ENCODE peak calls at places on chromosome X, in six cellular contexts. One of them, this sample, is unnamed.
A peak's percentile ranks its signal among the peaks of the same experiment; 100 is the strongest.

GRCh38 chrX:138128025-138128671 is 562.2 kb downstream of the ZIC3 start:
- DNase-seq in trophoblast cell: peak; percentile 1
- DNase-seq in H1: peak; percentile 46
- DNase-seq in neuronal stem cell: peak; percentile 38
- DNase-seq in mesenchymal stem cell: peak; percentile 0
- DNase-seq in IMR-90: peak; percentile 11
- DNase-seq in this sample: peak; percentile 58

GRCh38 chrX:2426289-2426882 is 74.4 kb downstream of the DHRSX start:
- DNase-seq in IMR-90: no peak
- DNase-seq in trophoblast cell: no peak
- DNase-seq in neuronal stem cell: no peak
- DNase-seq in H1: no peak
- DNase-seq in mesenchymal stem cell: no peak
- DNase-seq in this sample: no peak

GRCh38 chrX:133600536-133600935 is 185.2 kb upstream of the GPC4 start:
- DNase-seq in neuronal stem cell: no peak
- DNase-seq in IMR-90: no peak
- DNase-seq in trophoblast cell: no peak
- DNase-seq in mesenchymal stem cell: no peak
- DNase-seq in H1: no peak
- DNase-seq in this sample: no peak

GRCh38 chrX:131626681-131627296 is 82.9 kb downstream of the OR13H1 start:
- DNase-seq in H1: no peak
- DNase-seq in neuronal stem cell: no peak
- DNase-seq in IMR-90: no peak
- DNase-seq in mesenchymal stem cell: peak; percentile 35
- DNase-seq in trophoblast cell: no peak
- DNase-seq in this sample: peak; percentile 14

GRCh38 chrX:153583433-153583832 is 15.5 kb downstream of the CCNQ start:
- DNase-seq in neuronal stem cell: no peak
- DNase-seq in mesenchymal stem cell: no peak
- DNase-seq in trophoblast cell: no peak
- DNase-seq in H1: no peak
- DNase-seq in IMR-90: no peak
- DNase-seq in this sample: no peak

GRCh38 chrX:68917799-68918198 is 89.0 kb downstream of the EFNB1 start:
- DNase-seq in trophoblast cell: no peak
- DNase-seq in H1: no peak
- DNase-seq in IMR-90: no peak
- DNase-seq in mesenchymal stem cell: no peak
- DNase-seq in neuronal stem cell: peak; percentile 26
- DNase-seq in this sample: peak; percentile 28

GRCh38 chrX:110847334-110847733 is 51.7 kb upstream of the CHRDL1 start:
- DNase-seq in neuronal stem cell: peak; percentile 61
- DNase-seq in IMR-90: peak; percentile 63
- DNase-seq in trophoblast cell: no peak
- DNase-seq in mesenchymal stem cell: peak; percentile 61
- DNase-seq in H1: no peak
- DNase-seq in this sample: peak; percentile 54

GRCh38 chrX:41526925-41527324 is 79.8 kb downstream of the NYX start:
- DNase-seq in IMR-90: peak; percentile 65
- DNase-seq in trophoblast cell: no peak
- DNase-seq in neuronal stem cell: no peak
- DNase-seq in mesenchymal stem cell: peak; percentile 40
- DNase-seq in H1: no peak
- DNase-seq in this sample: no peak

GRCh38 chrX:14916017-14916674 is 42.9 kb downstream of the MOSPD2 start:
- DNase-seq in IMR-90: peak; percentile 81
- DNase-seq in neuronal stem cell: no peak
- DNase-seq in mesenchymal stem cell: peak; percentile 22
- DNase-seq in H1: no peak
- DNase-seq in trophoblast cell: no peak
- DNase-seq in this sample: no peak

GRCh38 chrX:134883134-134883700 is 107.6 kb upstream of the SMIM10 start:
- DNase-seq in mesenchymal stem cell: peak; percentile 30
- DNase-seq in trophoblast cell: no peak
- DNase-seq in H1: no peak
- DNase-seq in IMR-90: no peak
- DNase-seq in neuronal stem cell: no peak
- DNase-seq in this sample: no peak

GRCh38 chrX:154355094-154355775 is 19.2 kb downstream of the FLNA start:
- DNase-seq in neuronal stem cell: no peak
- DNase-seq in H1: no peak
- DNase-seq in IMR-90: no peak
- DNase-seq in mesenchymal stem cell: no peak
- DNase-seq in trophoblast cell: no peak
- DNase-seq in this sample: no peak

GRCh38 chrX:13778916-13779315 is 38.0 kb downstream of the GPM6B start:
- DNase-seq in mesenchymal stem cell: no peak
- DNase-seq in neuronal stem cell: no peak
- DNase-seq in IMR-90: peak; percentile 74
- DNase-seq in H1: no peak
- DNase-seq in trophoblast cell: no peak
- DNase-seq in this sample: peak; percentile 73

GRCh38 chrX:74420194-74421035 is 878 bp upstream of the SLC16A2 start:
- DNase-seq in mesenchymal stem cell: peak; percentile 57
- DNase-seq in H1: peak; percentile 68
- DNase-seq in trophoblast cell: peak; percentile 44
- DNase-seq in IMR-90: peak; percentile 48
- DNase-seq in neuronal stem cell: peak; percentile 48
- DNase-seq in this sample: peak; percentile 85

GRCh38 chrX:135931644-135932487 is 38.4 kb downstream of the SAGE1 start:
- DNase-seq in H1: peak; percentile 64
- DNase-seq in neuronal stem cell: peak; percentile 6
- DNase-seq in mesenchymal stem cell: peak; percentile 26
- DNase-seq in trophoblast cell: no peak
- DNase-seq in IMR-90: peak; percentile 24
- DNase-seq in this sample: peak; percentile 47

GRCh38 chrX:1421433-1422134 is 29.7 kb upstream of the SLC25A6 start:
- DNase-seq in neuronal stem cell: no peak
- DNase-seq in trophoblast cell: no peak
- DNase-seq in IMR-90: no peak
- DNase-seq in H1: no peak
- DNase-seq in mesenchymal stem cell: no peak
- DNase-seq in this sample: no peak

GRCh38 chrX:150084474-150085229 is 146.4 kb upstream of the EOLA2 start:
- DNase-seq in IMR-90: peak; percentile 77
- DNase-seq in H1: no peak
- DNase-seq in mesenchymal stem cell: no peak
- DNase-seq in trophoblast cell: no peak
- DNase-seq in neuronal stem cell: no peak
- DNase-seq in this sample: no peak

GRCh38 chrX:28649541-28649940 is 62.3 kb downstream of the IL1RAPL1 start:
- DNase-seq in mesenchymal stem cell: no peak
- DNase-seq in IMR-90: peak; percentile 30
- DNase-seq in H1: no peak
- DNase-seq in trophoblast cell: no peak
- DNase-seq in neuronal stem cell: no peak
- DNase-seq in this sample: no peak

GRCh38 chrX:3939967-3940610 is 226.6 kb upstream of the PRKX start:
- DNase-seq in IMR-90: peak; percentile 20
- DNase-seq in neuronal stem cell: no peak
- DNase-seq in trophoblast cell: peak; percentile 0
- DNase-seq in mesenchymal stem cell: peak; percentile 13
- DNase-seq in H1: no peak
- DNase-seq in this sample: peak; percentile 25

GRCh38 chrX:12946406-12946805 is 28.5 kb upstream of the TMSB4X start:
- DNase-seq in trophoblast cell: no peak
- DNase-seq in mesenchymal stem cell: peak; percentile 13
- DNase-seq in H1: no peak
- DNase-seq in IMR-90: no peak
- DNase-seq in neuronal stem cell: no peak
- DNase-seq in this sample: peak; percentile 59

GRCh38 chrX:73182502-73183114 is 32.0 kb downstream of the NAP1L2 start:
- DNase-seq in neuronal stem cell: no peak
- DNase-seq in mesenchymal stem cell: no peak
- DNase-seq in trophoblast cell: no peak
- DNase-seq in IMR-90: no peak
- DNase-seq in H1: no peak
- DNase-seq in this sample: peak; percentile 0

GRCh38 chrX:123960956-123961267 is 594 bp upstream of the STAG2 start:
- DNase-seq in mesenchymal stem cell: no peak
- DNase-seq in IMR-90: no peak
- DNase-seq in trophoblast cell: no peak
- DNase-seq in H1: no peak
- DNase-seq in neuronal stem cell: no peak
- DNase-seq in this sample: no peak
- H3K4ac ChIP-seq in mesenchymal stem cell: peak overlapping the region; percentile 87
- H3K4ac ChIP-seq in IMR-90: peak overlapping the region; percentile 93
- H3K4ac ChIP-seq in trophoblast cell: peak overlapping the region; percentile 99
- H3K4ac ChIP-seq in H1: peak overlapping the region; percentile 65
- H3K4ac ChIP-seq in neuronal stem cell: no peak overlapping the region
- H3K4ac ChIP-seq in this sample: peak overlapping the region; percentile 95

DNA sequence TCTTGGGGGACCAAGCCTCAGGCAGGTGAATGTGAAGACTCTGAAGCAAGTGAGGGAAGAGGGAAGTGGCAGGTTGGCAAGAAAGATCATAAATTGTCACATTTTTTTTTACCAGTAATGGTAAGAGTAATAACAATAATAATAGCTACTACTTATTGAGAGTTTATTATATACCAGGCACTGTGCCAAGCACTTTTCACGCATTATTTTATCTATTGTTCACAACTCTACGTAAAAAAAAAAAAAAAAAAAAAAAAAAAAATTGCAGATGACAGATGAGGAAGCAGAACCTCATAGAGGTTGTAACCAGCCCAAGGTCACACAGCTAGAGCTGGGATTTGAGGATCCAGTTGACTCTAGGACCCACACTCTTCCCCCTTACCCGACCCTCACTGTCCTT is 40.9 kb downstream of the TSC22D3 start:
- DNase-seq in mesenchymal stem cell: no peak
- DNase-seq in trophoblast cell: no peak
- DNase-seq in IMR-90: no peak
- DNase-seq in H1: no peak
- DNase-seq in neuronal stem cell: no peak
- DNase-seq in this sample: no peak
- H3K4me1 ChIP-seq in mesenchymal stem cell: peaks cover 8% of the 10 kb centered on the region
- H3K4me1 ChIP-seq in trophoblast cell: no peaks in the 10 kb centered on the region
- H3K4me1 ChIP-seq in IMR-90: peaks cover 5% of the 10 kb centered on the region
- H3K4me1 ChIP-seq in H1: no peaks in the 10 kb centered on the region
- H3K4me1 ChIP-seq in neuronal stem cell: peaks cover 9% of the 10 kb centered on the region
- H3K4me1 ChIP-seq in this sample: peaks cover 11% of the 10 kb centered on the region

DNA sequence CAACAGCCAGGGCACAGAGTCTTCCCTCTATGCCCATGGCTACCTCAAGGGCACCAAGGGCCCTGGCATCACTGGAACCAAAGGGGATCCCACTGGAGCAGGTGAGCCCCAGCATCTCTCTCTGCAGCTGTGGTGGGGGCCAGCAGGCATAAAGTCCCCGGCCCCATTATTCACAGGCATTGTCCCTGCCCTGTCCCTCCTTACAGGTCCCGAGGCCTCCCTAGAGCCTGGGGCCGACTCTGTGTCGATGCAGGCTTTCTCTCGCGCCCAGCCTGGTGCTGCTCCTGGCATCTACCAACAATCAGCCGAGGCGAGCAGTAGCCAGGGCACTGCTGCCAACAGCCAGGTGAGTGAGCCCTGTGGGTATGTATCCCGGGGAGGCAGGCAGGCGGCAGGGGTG is 12.3 kb upstream of the UBA1 start:
- DNase-seq in H1: no peak
- DNase-seq in trophoblast cell: no peak
- DNase-seq in IMR-90: no peak
- DNase-seq in neuronal stem cell: no peak
- DNase-seq in mesenchymal stem cell: no peak
- DNase-seq in this sample: no peak
- H3K36me3 ChIP-seq in H1: peaks cover 47% of the 10 kb centered on the region
- H3K36me3 ChIP-seq in trophoblast cell: peaks cover 82% of the 10 kb centered on the region
- H3K36me3 ChIP-seq in IMR-90: peaks cover 35% of the 10 kb centered on the region
- H3K36me3 ChIP-seq in neuronal stem cell: peaks cover 92% of the 10 kb centered on the region
- H3K36me3 ChIP-seq in mesenchymal stem cell: peaks cover 86% of the 10 kb centered on the region
- H3K36me3 ChIP-seq in this sample: peaks cover 2% of the 10 kb centered on the region

GRCh38 chrX:46992070-46992469 is 79.8 kb downstream of the JADE3 start:
- DNase-seq in H1: no peak
- DNase-seq in neuronal stem cell: no peak
- DNase-seq in mesenchymal stem cell: no peak
- DNase-seq in trophoblast cell: no peak
- DNase-seq in IMR-90: no peak
- DNase-seq in this sample: no peak
- H3K4ac ChIP-seq in H1: no peak overlapping the region
- H3K4ac ChIP-seq in neuronal stem cell: no peak overlapping the region
- H3K4ac ChIP-seq in mesenchymal stem cell: no peak overlapping the region
- H3K4ac ChIP-seq in trophoblast cell: no peak overlapping the region
- H3K4ac ChIP-seq in IMR-90: no peak overlapping the region
- H3K4ac ChIP-seq in this sample: no peak overlapping the region